ENCODE peak calls at places on chromosomes 4 and X, in five cellular contexts. One of them, this sample, is unnamed.

GRCh38 chr4:177447417-177448004 is 5.3 kb upstream of the AGA start:
- DNase-seq in CD8-positive, alpha-beta T cell: no peak
- DNase-seq in CD4-positive, alpha-beta T cell: no peak
- DNase-seq in Panc1: no peak
- DNase-seq in kidney epithelial cell: no peak
- DNase-seq in this sample: no peak

GRCh38 chr4:772118-772517 is 53.8 kb downstream of the CPLX1 start:
- DNase-seq in CD4-positive, alpha-beta T cell: no peak
- DNase-seq in Panc1: no peak
- DNase-seq in kidney epithelial cell: no peak
- DNase-seq in CD8-positive, alpha-beta T cell: no peak
- DNase-seq in this sample: no peak

GRCh38 chr4:48347282-48347921 is 6.1 kb downstream of the SLAIN2 start:
- DNase-seq in CD4-positive, alpha-beta T cell: no peak
- DNase-seq in Panc1: no peak
- DNase-seq in kidney epithelial cell: no peak
- DNase-seq in CD8-positive, alpha-beta T cell: no peak
- DNase-seq in this sample: no peak

GRCh38 chr4:119525771-119526712 is 102.6 kb downstream of the PDE5A start:
- DNase-seq in CD8-positive, alpha-beta T cell: no peak
- DNase-seq in CD4-positive, alpha-beta T cell: no peak
- DNase-seq in Panc1: no peak
- DNase-seq in kidney epithelial cell: no peak
- DNase-seq in this sample: no peak

GRCh38 chr4:74878323-74878722 is 54.6 kb upstream of the PARM1 start:
- DNase-seq in Panc1: no peak
- DNase-seq in CD4-positive, alpha-beta T cell: no peak
- DNase-seq in kidney epithelial cell: no peak
- DNase-seq in CD8-positive, alpha-beta T cell: no peak
- DNase-seq in this sample: no peak

GRCh38 chrX:98028691-98029090 is 1145.0 kb downstream of the RPA4 start:
- DNase-seq in Panc1: no peak
- DNase-seq in CD8-positive, alpha-beta T cell: no peak
- DNase-seq in kidney epithelial cell: no peak
- DNase-seq in CD4-positive, alpha-beta T cell: no peak
- DNase-seq in this sample: no peak

GRCh38 chr4:26083987-26084386 is 170.0 kb downstream of the SMIM20 start:
- DNase-seq in CD8-positive, alpha-beta T cell: no peak
- DNase-seq in kidney epithelial cell: peak; percentile 95
- DNase-seq in Panc1: peak; percentile 73
- DNase-seq in CD4-positive, alpha-beta T cell: no peak
- DNase-seq in this sample: no peak

GRCh38 chr4:6749340-6750171 is 33.0 kb upstream of the KIAA0232 start:
- DNase-seq in kidney epithelial cell: no peak
- DNase-seq in CD8-positive, alpha-beta T cell: no peak
- DNase-seq in CD4-positive, alpha-beta T cell: no peak
- DNase-seq in Panc1: no peak
- DNase-seq in this sample: peak; percentile 32

GRCh38 chrX:40094900-40095587 is 2.7 kb downstream of the BCOR start:
- DNase-seq in Panc1: no peak
- DNase-seq in kidney epithelial cell: no peak
- DNase-seq in CD4-positive, alpha-beta T cell: no peak
- DNase-seq in CD8-positive, alpha-beta T cell: no peak
- DNase-seq in this sample: no peak

GRCh38 chr4:101730291-101731117 is 60.0 kb upstream of the BANK1 start:
- DNase-seq in Panc1: peak; percentile 38
- DNase-seq in CD4-positive, alpha-beta T cell: peak; percentile 25
- DNase-seq in CD8-positive, alpha-beta T cell: peak; percentile 25
- DNase-seq in kidney epithelial cell: peak; percentile 23
- DNase-seq in this sample: peak; percentile 35

GRCh38 chrX:43269201-43269600 is 386.9 kb upstream of the MAOA start:
- DNase-seq in CD4-positive, alpha-beta T cell: no peak
- DNase-seq in CD8-positive, alpha-beta T cell: no peak
- DNase-seq in Panc1: no peak
- DNase-seq in kidney epithelial cell: no peak
- DNase-seq in this sample: no peak

GRCh38 chrX:73836956-73837477 is 274.0 kb downstream of the CHIC1 start:
- DNase-seq in Panc1: no peak
- DNase-seq in CD8-positive, alpha-beta T cell: no peak
- DNase-seq in kidney epithelial cell: no peak
- DNase-seq in CD4-positive, alpha-beta T cell: no peak
- DNase-seq in this sample: no peak

GRCh38 chrX:27966492-27966891 is 14.8 kb downstream of the DCAF8L1 start:
- DNase-seq in Panc1: no peak
- DNase-seq in CD8-positive, alpha-beta T cell: no peak
- DNase-seq in CD4-positive, alpha-beta T cell: no peak
- DNase-seq in kidney epithelial cell: no peak
- DNase-seq in this sample: no peak

GRCh38 chrX:72566448-72566847 is 6.2 kb downstream of the HDAC8 start:
- DNase-seq in Panc1: no peak
- DNase-seq in CD8-positive, alpha-beta T cell: no peak
- DNase-seq in CD4-positive, alpha-beta T cell: no peak
- DNase-seq in kidney epithelial cell: no peak
- DNase-seq in this sample: no peak

GRCh38 chr4:52904421-52904820 is 42.3 kb downstream of the RASL11B start:
- DNase-seq in CD8-positive, alpha-beta T cell: no peak
- DNase-seq in CD4-positive, alpha-beta T cell: no peak
- DNase-seq in Panc1: no peak
- DNase-seq in kidney epithelial cell: no peak
- DNase-seq in this sample: no peak

GRCh38 chr4:13415068-13415785 is 68.9 kb downstream of the RAB28 start:
- DNase-seq in CD4-positive, alpha-beta T cell: no peak
- DNase-seq in CD8-positive, alpha-beta T cell: no peak
- DNase-seq in Panc1: no peak
- DNase-seq in kidney epithelial cell: no peak
- DNase-seq in this sample: no peak

GRCh38 chrX:119121341-119121740 is 6.3 kb downstream of the KIAA1210 start:
- DNase-seq in CD4-positive, alpha-beta T cell: no peak
- DNase-seq in Panc1: no peak
- DNase-seq in kidney epithelial cell: peak; percentile 7
- DNase-seq in CD8-positive, alpha-beta T cell: no peak
- DNase-seq in this sample: no peak

GRCh38 chrX:42432552-42432951 is 345.4 kb downstream of the PPP1R2C start:
- DNase-seq in CD8-positive, alpha-beta T cell: no peak
- DNase-seq in CD4-positive, alpha-beta T cell: no peak
- DNase-seq in Panc1: no peak
- DNase-seq in kidney epithelial cell: no peak
- DNase-seq in this sample: no peak

GRCh38 chr4:177339794-177340374 is 30.2 kb downstream of the NEIL3 start:
- DNase-seq in Panc1: no peak
- DNase-seq in CD8-positive, alpha-beta T cell: no peak
- DNase-seq in kidney epithelial cell: no peak
- DNase-seq in CD4-positive, alpha-beta T cell: no peak
- DNase-seq in this sample: no peak

GRCh38 chrX:140425712-140426395 is 79.0 kb downstream of the SOX3 start:
- DNase-seq in CD4-positive, alpha-beta T cell: no peak
- DNase-seq in kidney epithelial cell: no peak
- DNase-seq in Panc1: no peak
- DNase-seq in CD8-positive, alpha-beta T cell: no peak
- DNase-seq in this sample: no peak

GRCh38 chr4:1198070-1198844 is 25.9 kb upstream of the SPON2 start:
- DNase-seq in Panc1: no peak
- DNase-seq in kidney epithelial cell: no peak
- DNase-seq in CD4-positive, alpha-beta T cell: no peak
- DNase-seq in CD8-positive, alpha-beta T cell: no peak
- DNase-seq in this sample: peak; percentile 19

GRCh38 chrX:134999469-134999868 is 8.7 kb downstream of the SMIM10 start:
- DNase-seq in CD4-positive, alpha-beta T cell: no peak
- DNase-seq in Panc1: peak; percentile 55
- DNase-seq in kidney epithelial cell: no peak
- DNase-seq in CD8-positive, alpha-beta T cell: no peak
- DNase-seq in this sample: no peak

GRCh38 chr4:69058410-69059059 is 37.7 kb upstream of the UGT2B7 start:
- DNase-seq in CD8-positive, alpha-beta T cell: no peak
- DNase-seq in Panc1: no peak
- DNase-seq in kidney epithelial cell: no peak
- DNase-seq in CD4-positive, alpha-beta T cell: no peak
- DNase-seq in this sample: no peak

GRCh38 chr4:169030575-169030982 is 20.5 kb upstream of the CBR4 start:
- DNase-seq in CD4-positive, alpha-beta T cell: no peak
- DNase-seq in kidney epithelial cell: no peak
- DNase-seq in Panc1: no peak
- DNase-seq in CD8-positive, alpha-beta T cell: no peak
- DNase-seq in this sample: no peak

GRCh38 chrX:119041175-119041574 is 31.6 kb upstream of the CT47C1 start:
- DNase-seq in kidney epithelial cell: peak; percentile 51
- DNase-seq in Panc1: peak; percentile 67
- DNase-seq in CD4-positive, alpha-beta T cell: no peak
- DNase-seq in CD8-positive, alpha-beta T cell: no peak
- DNase-seq in this sample: peak; percentile 56

GRCh38 chr4:16289872-16290554 is 63.7 kb upstream of the TAPT1 start:
- DNase-seq in CD4-positive, alpha-beta T cell: no peak
- DNase-seq in kidney epithelial cell: no peak
- DNase-seq in Panc1: peak; percentile 8
- DNase-seq in CD8-positive, alpha-beta T cell: no peak
- DNase-seq in this sample: no peak

GRCh38 chrX:29231800-29232199 is 644.6 kb downstream of the IL1RAPL1 start:
- DNase-seq in CD8-positive, alpha-beta T cell: no peak
- DNase-seq in kidney epithelial cell: no peak
- DNase-seq in CD4-positive, alpha-beta T cell: no peak
- DNase-seq in Panc1: no peak
- DNase-seq in this sample: no peak
- TF ChIP-seq CTCF in CD8-positive, alpha-beta T cell: no peak
- TF ChIP-seq CTCF in kidney epithelial cell: peak; percentile 25
- TF ChIP-seq CTCF in CD4-positive, alpha-beta T cell: no peak
- TF ChIP-seq CTCF in Panc1: peak; percentile 42
- TF ChIP-seq CTCF in this sample: no peak

DNA sequence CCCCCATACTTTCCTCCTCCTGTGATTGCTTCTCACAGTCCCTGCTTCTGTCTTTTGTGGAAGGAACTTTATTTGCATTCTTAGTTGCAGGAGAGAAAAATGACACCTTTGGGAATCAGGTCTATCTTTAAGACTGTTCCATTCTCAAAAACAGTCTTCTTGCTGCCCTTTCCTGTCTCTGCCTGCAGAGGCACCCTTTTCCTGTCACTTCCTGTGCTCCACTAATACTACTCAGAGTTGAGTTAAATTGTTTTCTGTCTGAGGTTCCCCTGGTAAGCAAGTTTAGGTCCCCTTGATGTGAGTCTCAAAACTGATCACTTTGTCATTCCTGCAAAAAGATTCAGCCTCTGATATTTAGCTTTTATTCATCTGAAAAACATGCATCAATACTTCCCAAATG is 208.8 kb upstream of the CLNK start:
- DNase-seq in Panc1: no peak
- DNase-seq in CD8-positive, alpha-beta T cell: no peak
- DNase-seq in kidney epithelial cell: no peak
- DNase-seq in CD4-positive, alpha-beta T cell: no peak
- DNase-seq in this sample: no peak
- TF ChIP-seq CTCF in Panc1: peak; percentile 16
- TF ChIP-seq CTCF in CD8-positive, alpha-beta T cell: no peak
- TF ChIP-seq CTCF in kidney epithelial cell: peak; percentile 50
- TF ChIP-seq CTCF in CD4-positive, alpha-beta T cell: peak; percentile 15
- TF ChIP-seq CTCF in this sample: no peak

DNA sequence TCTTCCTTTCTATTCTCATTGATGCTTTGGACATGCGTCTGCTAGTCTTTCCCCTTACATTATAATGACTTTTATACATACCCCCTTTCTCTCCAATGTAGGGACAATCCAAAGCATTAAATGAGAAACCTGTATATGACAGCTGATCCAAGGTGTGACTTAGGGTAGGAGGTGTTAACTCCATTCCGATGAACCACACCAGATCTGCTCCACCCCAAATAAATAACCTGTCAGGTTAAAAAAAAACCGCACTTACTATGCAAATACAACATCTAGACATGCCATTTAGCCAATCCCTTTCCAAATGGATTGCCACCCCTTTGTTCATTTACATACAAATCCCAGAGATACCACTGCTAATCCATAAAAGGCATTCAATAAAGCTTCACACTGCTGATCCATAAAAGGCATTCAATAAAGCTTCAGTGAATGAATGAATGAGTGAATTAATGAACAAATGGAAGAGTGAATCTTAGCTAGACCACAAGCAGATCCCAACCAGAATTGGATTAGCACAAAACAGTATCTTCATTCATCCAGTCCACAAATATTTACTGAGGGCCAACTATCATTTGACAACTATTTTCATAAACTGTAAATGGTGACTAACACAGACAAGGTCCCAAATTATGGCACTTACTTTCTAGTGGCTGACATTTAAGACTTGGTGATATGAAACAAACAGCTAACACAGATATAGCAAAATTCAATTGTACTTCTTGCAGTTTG is 158.9 kb upstream of the MAP3K15 start:
- DNase-seq in kidney epithelial cell: no peak
- DNase-seq in Panc1: no peak
- DNase-seq in CD4-positive, alpha-beta T cell: no peak
- DNase-seq in CD8-positive, alpha-beta T cell: no peak
- DNase-seq in this sample: no peak
- TF ChIP-seq CTCF in kidney epithelial cell: no peak
- TF ChIP-seq CTCF in Panc1: no peak
- TF ChIP-seq CTCF in CD4-positive, alpha-beta T cell: no peak
- TF ChIP-seq CTCF in CD8-positive, alpha-beta T cell: no peak
- TF ChIP-seq CTCF in this sample: no peak

DNA sequence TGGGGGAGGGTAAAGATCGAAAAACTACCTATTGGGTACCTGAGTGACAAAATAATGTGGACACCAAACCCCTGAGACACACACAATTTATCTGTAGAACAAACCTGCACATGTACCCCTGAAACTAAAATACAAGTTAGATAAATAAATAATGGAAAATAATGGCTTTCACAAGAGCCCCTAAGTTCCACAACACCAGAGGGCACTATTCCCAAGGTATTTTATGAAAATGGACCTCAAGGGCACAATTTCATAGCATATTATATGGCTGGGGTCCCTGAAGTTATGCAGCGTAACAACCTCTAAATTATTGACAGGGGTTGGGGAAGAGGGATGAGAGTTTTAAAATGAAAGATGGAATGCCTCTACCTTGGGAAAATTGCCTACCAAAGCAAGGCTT is 81.3 kb upstream of the TMEM33 start:
- DNase-seq in Panc1: no peak
- DNase-seq in CD4-positive, alpha-beta T cell: no peak
- DNase-seq in CD8-positive, alpha-beta T cell: no peak
- DNase-seq in kidney epithelial cell: no peak
- DNase-seq in this sample: no peak
- TF ChIP-seq CTCF in Panc1: no peak
- TF ChIP-seq CTCF in CD4-positive, alpha-beta T cell: no peak
- TF ChIP-seq CTCF in CD8-positive, alpha-beta T cell: no peak
- TF ChIP-seq CTCF in kidney epithelial cell: peak; percentile 26
- TF ChIP-seq CTCF in this sample: no peak

GRCh38 chrX:110212299-110212698 is 105.6 kb downstream of the AMMECR1 start:
- DNase-seq in Panc1: no peak
- DNase-seq in CD8-positive, alpha-beta T cell: no peak
- DNase-seq in CD4-positive, alpha-beta T cell: no peak
- DNase-seq in kidney epithelial cell: no peak
- DNase-seq in this sample: no peak
- TF ChIP-seq CTCF in Panc1: peak; percentile 16
- TF ChIP-seq CTCF in CD8-positive, alpha-beta T cell: no peak
- TF ChIP-seq CTCF in CD4-positive, alpha-beta T cell: no peak
- TF ChIP-seq CTCF in kidney epithelial cell: peak; percentile 20
- TF ChIP-seq CTCF in this sample: no peak

This sample was measured in omental fat pad.